ENCODE peak calls at places on chromosomes 16 and 17, in five cellular contexts. A is A549, K is Panc1, G is GM23338, W is SK-N-SH. S is an unnamed sample.

GRCh38 chr17:596287-596686 is 118.4 kb downstream of the VPS53 start:
- DNase-seq in G (no peak), A (peak), K (no peak), W (no peak), S (no peak)

GRCh38 chr16:70800306-70800705 is 652 bp downstream of the VAC14 start:
- DNase-seq in K (no peak), A (no peak), G (peak), W (no peak), S (no peak)

GRCh38 chr17:56593741-56594527 is 435 bp downstream of the NOG start:
- DNase-seq in G (peak), K (no peak), W (peak), A (no peak), S (peak)

GRCh38 chr17:82237746-82238561 is 9.1 kb downstream of the SLC16A3 start:
- DNase-seq in W (no peak), A (no peak), G (no peak), K (no peak), S (peak)

GRCh38 chr16:3819741-3820724 is 60.5 kb downstream of the CREBBP start:
- DNase-seq in K (peak), G (no peak), W (peak), A (peak), S (no peak)

GRCh38 chr17:49707246-49707607 is 537 bp downstream of the SLC35B1 start:
- DNase-seq in W (no peak), K (no peak), A (no peak), G (peak), S (no peak)

GRCh38 chr17:64969046-64969501 is 49.8 kb upstream of the LRRC37A3 start:
- DNase-seq in W (no peak), A (no peak), G (no peak), K (no peak), S (no peak)

GRCh38 chr17:3659541-3660111 is 8.8 kb downstream of the TAX1BP3 start:
- DNase-seq in W (no peak), K (no peak), G (no peak), A (peak), S (no peak)

GRCh38 chr17:21286066-21286770 is 1.7 kb downstream of the MAP2K3 start:
- DNase-seq in G (no peak), A (peak), W (peak), K (peak), S (no peak)

GRCh38 chr17:8479431-8479947 is 43.8 kb downstream of the NDEL1 start:
- DNase-seq in W (no peak), A (no peak), G (no peak), K (no peak), S (no peak)

DNA sequence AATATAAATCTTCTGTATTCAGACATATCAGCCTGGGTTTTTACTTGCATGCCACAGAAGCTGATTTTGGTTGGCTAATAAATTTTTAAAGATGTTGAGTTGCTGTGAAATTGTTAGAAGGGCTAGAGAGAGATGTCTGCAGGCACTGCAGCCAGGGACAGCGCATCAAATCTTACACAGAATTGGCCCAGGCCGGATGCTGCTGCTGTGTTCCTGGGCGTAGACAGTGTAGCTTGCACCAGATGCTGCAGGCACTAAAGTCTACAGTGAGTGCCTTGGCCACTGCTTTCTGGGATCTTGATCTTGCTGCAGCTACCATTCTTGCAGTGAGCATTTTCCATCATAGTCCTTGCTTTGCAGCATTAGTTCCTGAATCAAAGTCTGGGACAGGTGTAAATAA is 169.9 kb downstream of the SPECC1 start:
- DNase-seq in K (no peak), G (no peak), W (no peak), A (no peak), S (no peak)
- TF ChIP-seq REST in K (no peak), G (no peak), W (no peak), A (no peak), S (no peak)

DNA sequence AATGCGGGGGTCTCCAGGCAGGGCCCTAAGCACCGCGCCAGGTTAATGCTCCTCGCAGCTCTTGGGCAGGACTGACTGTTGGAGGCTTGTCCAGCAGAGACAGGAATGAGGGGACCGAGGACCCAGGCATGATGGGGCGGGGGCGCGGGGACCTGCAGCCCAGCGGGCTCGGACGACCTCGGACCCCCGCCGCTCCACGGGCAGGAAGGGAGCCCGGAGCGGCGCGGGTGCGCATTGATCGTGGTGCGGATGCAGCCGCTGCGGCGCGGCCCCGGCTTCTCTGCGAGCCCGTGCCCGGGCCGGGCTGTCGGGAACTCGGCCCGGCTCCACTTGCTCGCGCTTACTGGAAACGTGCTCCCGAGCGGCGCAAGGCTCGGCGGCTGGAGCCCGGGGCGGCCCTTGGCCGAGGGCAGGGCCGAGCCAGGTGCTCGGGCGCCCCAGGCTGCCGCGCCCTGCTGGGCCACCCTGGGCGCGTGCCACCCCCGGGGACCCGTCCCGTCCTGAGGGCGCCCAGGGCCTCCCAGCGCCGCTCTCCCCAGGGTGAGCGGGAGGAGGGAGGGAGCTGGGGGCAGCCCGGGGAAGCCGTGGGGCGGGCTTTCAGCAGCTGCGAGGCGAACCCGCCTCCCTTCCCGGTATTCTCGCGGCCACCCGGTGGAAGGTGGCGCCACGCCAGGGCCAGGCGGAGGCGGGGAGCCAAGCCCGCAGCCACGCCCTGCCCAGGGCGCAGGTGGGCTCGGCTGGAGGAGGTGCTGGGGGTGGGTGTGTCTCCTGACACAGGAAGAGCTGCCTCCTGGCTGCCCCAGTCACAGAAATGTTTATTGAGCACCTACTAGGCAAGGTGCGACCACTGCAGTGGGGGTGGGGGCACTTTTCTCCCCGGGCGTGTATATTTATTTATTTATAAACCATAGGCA is 45.9 kb downstream of the SOCS3 start:
- DNase-seq in A (peak), K (no peak), W (peak), G (peak), S (peak)
- TF ChIP-seq REST in A (peak), K (no peak), W (no peak), G (no peak), S (no peak)

DNA sequence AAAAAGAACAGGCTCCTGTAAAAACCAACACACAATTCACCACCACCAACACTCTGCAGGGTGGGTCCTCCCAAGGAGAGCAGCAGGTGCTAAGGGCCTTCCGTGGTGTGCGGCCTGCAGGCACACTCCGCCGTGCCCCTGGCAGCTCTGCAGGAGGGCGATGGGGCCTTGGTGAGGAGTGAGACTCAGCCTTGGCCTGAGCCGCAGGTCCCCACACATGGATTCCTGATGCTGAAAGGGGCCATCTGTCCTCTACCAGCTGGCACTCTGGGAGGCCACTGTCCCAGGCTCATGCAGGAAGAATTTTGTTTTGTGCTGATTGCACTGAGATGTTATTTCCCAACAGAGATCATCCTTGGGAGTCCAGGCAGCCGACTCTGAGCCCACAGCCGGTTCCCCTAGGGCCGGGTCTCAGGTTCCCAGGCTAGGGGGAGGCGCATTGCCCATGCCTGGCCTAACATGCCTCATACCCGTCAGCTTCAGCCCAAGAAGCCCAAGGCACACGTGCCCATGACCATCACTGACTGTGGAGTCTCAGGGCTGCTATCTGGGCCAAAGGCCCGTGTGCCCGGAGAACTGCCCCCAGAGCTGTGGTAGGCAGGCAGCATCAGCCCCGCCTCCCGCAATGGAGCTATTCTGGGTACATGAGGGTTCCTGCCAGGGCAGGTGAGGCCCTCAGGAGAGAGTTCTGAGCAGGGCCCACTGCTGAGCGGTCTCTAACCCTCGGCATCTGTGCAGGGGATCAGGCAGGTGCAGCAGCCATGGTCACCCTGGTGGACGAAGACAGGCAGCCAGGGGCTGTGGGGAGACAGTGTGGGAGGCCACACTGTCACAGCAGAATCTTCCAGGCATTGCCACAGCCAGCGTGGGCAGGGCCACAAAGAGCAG is 97.9 kb upstream of the ZNF469 start:
- DNase-seq in K (no peak), G (no peak), W (no peak), A (no peak), S (no peak)
- TF ChIP-seq REST in K (no peak), G (no peak), W (no peak), A (no peak), S (no peak)

GRCh38 chr17:15981646-15982580 is 17.6 kb downstream of the ZSWIM7 start:
- DNase-seq in A (peak), K (no peak), W (no peak), G (peak), S (no peak)
- TF ChIP-seq REST in A (no peak), K (no peak), W (no peak), G (no peak), S (no peak)

GRCh38 chr16:86171329-86171728 is 272.4 kb downstream of the IRF8 start:
- DNase-seq in G (no peak), K (no peak), A (no peak), W (no peak), S (no peak)
- TF ChIP-seq REST in G (no peak), K (no peak), A (no peak), W (no peak), S (no peak)

GRCh38 chr17:37240381-37240780 is 135.4 kb upstream of the C17orf78 start:
- DNase-seq in W (no peak), K (no peak), A (no peak), G (no peak), S (no peak)

GRCh38 chr17:37234106-37234505 is 141.7 kb upstream of the C17orf78 start:
- DNase-seq in A (no peak), K (no peak), G (no peak), W (no peak), S (no peak)

GRCh38 chr17:37239690-37240344 is 136.0 kb upstream of the C17orf78 start:
- DNase-seq in K (no peak), G (peak), A (peak), W (peak), S (no peak)
- TF ChIP-seq REST in K (no peak), G (no peak), A (no peak), W (no peak), S (no peak)